ENCODE peak calls at places on chromosome 15, in ten cellular contexts. One of them, this sample, is unnamed.

GRCh38 chr15:78272776-78273175 is 8.4 kb downstream of the DNAJA4 start:
- DNase-seq in ovary: no peak
- DNase-seq in right lobe of liver: no peak
- DNase-seq in astrocyte of the spinal cord: no peak
- DNase-seq in kidney: no peak
- DNase-seq in heart right ventricle: no peak
- DNase-seq in IMR-90: no peak
- DNase-seq in colonic mucosa: no peak
- DNase-seq in GM06990: no peak
- DNase-seq in prostate gland: no peak
- DNase-seq in this sample: no peak

GRCh38 chr15:68559342-68560310 is 19.2 kb upstream of the CORO2B start:
- DNase-seq in right lobe of liver: peak; percentile 80
- DNase-seq in kidney: peak; percentile 91
- DNase-seq in GM06990: peak; percentile 74
- DNase-seq in IMR-90: peak; percentile 70
- DNase-seq in prostate gland: peak; percentile 47
- DNase-seq in astrocyte of the spinal cord: peak; percentile 72
- DNase-seq in colonic mucosa: peak; percentile 64
- DNase-seq in heart right ventricle: peak; percentile 76
- DNase-seq in ovary: peak; percentile 85
- DNase-seq in this sample: peak; percentile 68

GRCh38 chr15:25659251-25659650 is 203.9 kb downstream of the ATP10A start:
- DNase-seq in heart right ventricle: no peak
- DNase-seq in IMR-90: no peak
- DNase-seq in astrocyte of the spinal cord: no peak
- DNase-seq in right lobe of liver: no peak
- DNase-seq in ovary: no peak
- DNase-seq in kidney: no peak
- DNase-seq in colonic mucosa: no peak
- DNase-seq in prostate gland: no peak
- DNase-seq in GM06990: no peak
- DNase-seq in this sample: no peak

GRCh38 chr15:84099181-84099580 is 136.4 kb upstream of the GOLGA6L4 start:
- DNase-seq in right lobe of liver: no peak
- DNase-seq in kidney: no peak
- DNase-seq in colonic mucosa: no peak
- DNase-seq in ovary: no peak
- DNase-seq in IMR-90: no peak
- DNase-seq in heart right ventricle: peak; percentile 14
- DNase-seq in astrocyte of the spinal cord: peak; percentile 21
- DNase-seq in prostate gland: no peak
- DNase-seq in GM06990: peak; percentile 19
- DNase-seq in this sample: peak; percentile 51

GRCh38 chr15:50257924-50258323 is 7.6 kb downstream of the HDC start:
- DNase-seq in IMR-90: peak; percentile 77
- DNase-seq in kidney: no peak
- DNase-seq in colonic mucosa: no peak
- DNase-seq in prostate gland: no peak
- DNase-seq in right lobe of liver: no peak
- DNase-seq in astrocyte of the spinal cord: peak; percentile 27
- DNase-seq in GM06990: no peak
- DNase-seq in heart right ventricle: no peak
- DNase-seq in ovary: no peak
- DNase-seq in this sample: no peak

GRCh38 chr15:99930696-99931095 is 197.5 kb upstream of the LYSMD4 start:
- DNase-seq in astrocyte of the spinal cord: no peak
- DNase-seq in kidney: no peak
- DNase-seq in heart right ventricle: no peak
- DNase-seq in prostate gland: no peak
- DNase-seq in GM06990: no peak
- DNase-seq in right lobe of liver: no peak
- DNase-seq in IMR-90: no peak
- DNase-seq in ovary: no peak
- DNase-seq in colonic mucosa: no peak
- DNase-seq in this sample: no peak

GRCh38 chr15:71547066-71547465 is 263.3 kb upstream of the NR2E3 start:
- DNase-seq in astrocyte of the spinal cord: peak; percentile 25
- DNase-seq in kidney: peak; percentile 77
- DNase-seq in ovary: no peak
- DNase-seq in prostate gland: peak; percentile 75
- DNase-seq in colonic mucosa: no peak
- DNase-seq in GM06990: no peak
- DNase-seq in IMR-90: no peak
- DNase-seq in right lobe of liver: no peak
- DNase-seq in heart right ventricle: peak; percentile 29
- DNase-seq in this sample: no peak

GRCh38 chr15:96217983-96218382 is 112.5 kb upstream of the NR2F2 start:
- DNase-seq in heart right ventricle: no peak
- DNase-seq in right lobe of liver: no peak
- DNase-seq in kidney: no peak
- DNase-seq in astrocyte of the spinal cord: no peak
- DNase-seq in GM06990: no peak
- DNase-seq in prostate gland: no peak
- DNase-seq in ovary: no peak
- DNase-seq in colonic mucosa: no peak
- DNase-seq in IMR-90: no peak
- DNase-seq in this sample: no peak

GRCh38 chr15:101813803-101814534 is 2.0 kb downstream of the OR4F15 start:
- DNase-seq in ovary: no peak
- DNase-seq in astrocyte of the spinal cord: no peak
- DNase-seq in prostate gland: no peak
- DNase-seq in IMR-90: peak; percentile 88
- DNase-seq in kidney: no peak
- DNase-seq in GM06990: no peak
- DNase-seq in colonic mucosa: no peak
- DNase-seq in heart right ventricle: no peak
- DNase-seq in right lobe of liver: no peak
- DNase-seq in this sample: no peak

GRCh38 chr15:70061086-70061370 is 36.7 kb downstream of the TLE3 start:
- DNase-seq in colonic mucosa: no peak
- DNase-seq in astrocyte of the spinal cord: no peak
- DNase-seq in prostate gland: no peak
- DNase-seq in heart right ventricle: no peak
- DNase-seq in kidney: no peak
- DNase-seq in right lobe of liver: no peak
- DNase-seq in IMR-90: no peak
- DNase-seq in ovary: no peak
- DNase-seq in GM06990: no peak
- DNase-seq in this sample: no peak

GRCh38 chr15:92118936-92119325 is 265.4 kb downstream of the SLCO3A1 start:
- DNase-seq in ovary: no peak
- DNase-seq in right lobe of liver: no peak
- DNase-seq in kidney: no peak
- DNase-seq in colonic mucosa: no peak
- DNase-seq in IMR-90: no peak
- DNase-seq in prostate gland: no peak
- DNase-seq in heart right ventricle: no peak
- DNase-seq in astrocyte of the spinal cord: no peak
- DNase-seq in GM06990: no peak
- DNase-seq in this sample: no peak

GRCh38 chr15:92116320-92116719 is 262.8 kb downstream of the SLCO3A1 start:
- DNase-seq in heart right ventricle: no peak
- DNase-seq in ovary: no peak
- DNase-seq in GM06990: no peak
- DNase-seq in colonic mucosa: no peak
- DNase-seq in prostate gland: no peak
- DNase-seq in astrocyte of the spinal cord: no peak
- DNase-seq in right lobe of liver: no peak
- DNase-seq in IMR-90: no peak
- DNase-seq in kidney: no peak
- DNase-seq in this sample: no peak

GRCh38 chr15:92120082-92120481 is 266.6 kb downstream of the SLCO3A1 start:
- DNase-seq in GM06990: no peak
- DNase-seq in prostate gland: no peak
- DNase-seq in IMR-90: no peak
- DNase-seq in kidney: no peak
- DNase-seq in colonic mucosa: no peak
- DNase-seq in heart right ventricle: no peak
- DNase-seq in astrocyte of the spinal cord: no peak
- DNase-seq in right lobe of liver: no peak
- DNase-seq in ovary: no peak
- DNase-seq in this sample: no peak

GRCh38 chr15:92117301-92117731 is 263.8 kb downstream of the SLCO3A1 start:
- DNase-seq in prostate gland: peak; percentile 42
- DNase-seq in ovary: no peak
- DNase-seq in astrocyte of the spinal cord: no peak
- DNase-seq in heart right ventricle: peak; percentile 7
- DNase-seq in colonic mucosa: no peak
- DNase-seq in right lobe of liver: peak; percentile 70
- DNase-seq in IMR-90: no peak
- DNase-seq in kidney: no peak
- DNase-seq in GM06990: no peak
- DNase-seq in this sample: no peak

DNA sequence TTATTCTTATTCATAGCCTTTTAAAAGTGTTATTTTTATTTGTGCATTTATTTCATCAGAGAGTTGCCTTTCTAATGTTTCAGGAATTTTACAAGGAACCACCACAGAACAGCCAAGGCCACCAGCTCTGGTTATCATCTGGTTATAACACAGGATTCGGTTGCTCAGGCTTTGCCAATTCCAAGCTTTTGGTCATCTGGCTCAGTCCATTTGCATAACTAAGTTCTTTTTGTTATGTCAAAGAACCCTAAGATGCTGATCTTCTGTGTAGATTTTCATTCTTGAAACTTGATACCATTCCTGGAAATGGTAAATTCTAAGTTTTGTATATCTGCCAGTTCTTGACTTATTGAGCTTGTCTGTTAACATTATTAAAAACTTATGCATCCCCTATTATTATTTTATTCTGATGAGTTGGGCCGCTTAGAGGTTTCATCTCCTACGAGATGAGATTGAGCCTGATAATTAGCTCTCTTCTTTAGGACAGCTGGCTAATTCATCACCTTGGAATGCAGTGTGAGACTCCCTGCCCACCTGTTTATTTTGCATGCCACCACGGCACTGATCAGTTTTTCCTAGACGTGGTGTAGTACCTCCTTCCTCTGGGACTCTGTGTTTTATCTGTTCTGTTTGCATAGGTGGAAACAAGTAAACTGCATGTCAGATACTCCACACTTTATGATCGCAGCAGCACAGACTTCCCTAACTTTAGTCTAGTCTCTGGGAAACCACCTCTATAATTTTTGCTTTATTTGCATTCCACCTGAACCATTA is 264.8 kb downstream of the SLCO3A1 start:
- DNase-seq in prostate gland: no peak
- DNase-seq in GM06990: no peak
- DNase-seq in ovary: no peak
- DNase-seq in right lobe of liver: no peak
- DNase-seq in IMR-90: peak; percentile 39
- DNase-seq in kidney: no peak
- DNase-seq in colonic mucosa: no peak
- DNase-seq in astrocyte of the spinal cord: peak; percentile 22
- DNase-seq in heart right ventricle: no peak
- DNase-seq in this sample: no peak
- H3K4me3 ChIP-seq in prostate gland: no peak overlapping the region
- H3K4me3 ChIP-seq in GM06990: no peak overlapping the region
- H3K4me3 ChIP-seq in ovary: no peak overlapping the region
- H3K4me3 ChIP-seq in right lobe of liver: no peak overlapping the region
- H3K4me3 ChIP-seq in IMR-90: no peak overlapping the region
- H3K4me3 ChIP-seq in kidney: no peak overlapping the region
- H3K4me3 ChIP-seq in colonic mucosa: no peak overlapping the region
- H3K4me3 ChIP-seq in astrocyte of the spinal cord: no peak overlapping the region
- H3K4me3 ChIP-seq in heart right ventricle: no peak overlapping the region
- H3K4me3 ChIP-seq in this sample: no peak overlapping the region

GRCh38 chr15:58442122-58442521 is 10.3 kb downstream of the LIPC start:
- DNase-seq in prostate gland: no peak
- DNase-seq in kidney: no peak
- DNase-seq in colonic mucosa: no peak
- DNase-seq in IMR-90: no peak
- DNase-seq in heart right ventricle: no peak
- DNase-seq in ovary: no peak
- DNase-seq in astrocyte of the spinal cord: no peak
- DNase-seq in right lobe of liver: peak; percentile 55
- DNase-seq in GM06990: no peak
- DNase-seq in this sample: no peak
- TF ChIP-seq CTCF in prostate gland: no peak
- TF ChIP-seq CTCF in kidney: no peak
- TF ChIP-seq CTCF in colonic mucosa: no peak
- TF ChIP-seq CTCF in IMR-90: no peak
- TF ChIP-seq CTCF in heart right ventricle: no peak
- TF ChIP-seq CTCF in ovary: no peak
- TF ChIP-seq CTCF in astrocyte of the spinal cord: no peak
- TF ChIP-seq CTCF in right lobe of liver: no peak
- TF ChIP-seq CTCF in GM06990: no peak
- TF ChIP-seq CTCF in this sample: no peak

DNA sequence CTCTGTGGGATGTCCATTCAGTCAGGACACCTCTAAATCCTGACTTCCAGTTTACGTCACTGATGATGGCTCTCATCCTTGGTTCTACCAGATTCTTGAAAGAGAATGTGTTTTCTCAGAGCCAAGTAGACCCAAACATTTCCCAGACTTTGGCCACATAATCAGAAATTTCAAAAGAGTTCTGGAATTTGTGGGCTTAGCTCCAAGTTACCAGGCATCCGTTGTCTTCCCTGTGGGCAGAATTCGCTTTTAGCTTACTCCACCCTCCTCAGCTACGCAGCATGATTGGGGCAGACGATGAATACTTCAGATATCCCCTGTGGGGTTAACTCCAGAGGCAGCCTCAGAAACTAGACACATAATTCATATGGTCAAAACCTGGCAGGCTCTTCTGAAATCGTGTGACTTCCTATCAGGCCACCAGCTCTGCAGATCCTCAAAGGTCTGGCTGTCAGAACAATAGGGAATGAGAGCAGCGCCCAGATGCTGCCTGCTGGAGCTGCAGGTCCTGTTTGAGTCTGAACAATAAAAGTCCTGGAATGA is 30.6 kb downstream of the CRTC3 start:
- DNase-seq in IMR-90: peak; percentile 96
- DNase-seq in right lobe of liver: no peak
- DNase-seq in prostate gland: peak; percentile 49
- DNase-seq in ovary: peak; percentile 44
- DNase-seq in GM06990: no peak
- DNase-seq in colonic mucosa: peak; percentile 40
- DNase-seq in astrocyte of the spinal cord: peak; percentile 94
- DNase-seq in heart right ventricle: peak; percentile 72
- DNase-seq in kidney: no peak
- DNase-seq in this sample: no peak
- H3K4me3 ChIP-seq in IMR-90: no peak overlapping the region
- H3K4me3 ChIP-seq in right lobe of liver: no peak overlapping the region
- H3K4me3 ChIP-seq in prostate gland: no peak overlapping the region
- H3K4me3 ChIP-seq in ovary: no peak overlapping the region
- H3K4me3 ChIP-seq in GM06990: no peak overlapping the region
- H3K4me3 ChIP-seq in colonic mucosa: no peak overlapping the region
- H3K4me3 ChIP-seq in astrocyte of the spinal cord: no peak overlapping the region
- H3K4me3 ChIP-seq in heart right ventricle: no peak overlapping the region
- H3K4me3 ChIP-seq in kidney: no peak overlapping the region
- H3K4me3 ChIP-seq in this sample: no peak overlapping the region

GRCh38 chr15:35379972-35380371 is 166.0 kb downstream of the DPH6 start:
- DNase-seq in ovary: no peak
- DNase-seq in heart right ventricle: no peak
- DNase-seq in GM06990: no peak
- DNase-seq in astrocyte of the spinal cord: no peak
- DNase-seq in right lobe of liver: no peak
- DNase-seq in colonic mucosa: no peak
- DNase-seq in prostate gland: no peak
- DNase-seq in kidney: no peak
- DNase-seq in IMR-90: no peak
- DNase-seq in this sample: no peak

GRCh38 chr15:35381328-35381727 is 164.6 kb downstream of the DPH6 start:
- DNase-seq in prostate gland: no peak
- DNase-seq in heart right ventricle: no peak
- DNase-seq in kidney: no peak
- DNase-seq in colonic mucosa: no peak
- DNase-seq in ovary: no peak
- DNase-seq in IMR-90: no peak
- DNase-seq in right lobe of liver: no peak
- DNase-seq in astrocyte of the spinal cord: no peak
- DNase-seq in GM06990: no peak
- DNase-seq in this sample: no peak

GRCh38 chr15:35383511-35383910 is 162.5 kb downstream of the DPH6 start:
- DNase-seq in ovary: no peak
- DNase-seq in prostate gland: no peak
- DNase-seq in colonic mucosa: no peak
- DNase-seq in kidney: no peak
- DNase-seq in GM06990: no peak
- DNase-seq in right lobe of liver: no peak
- DNase-seq in astrocyte of the spinal cord: no peak
- DNase-seq in heart right ventricle: no peak
- DNase-seq in IMR-90: no peak
- DNase-seq in this sample: no peak
- TF ChIP-seq CTCF in ovary: no peak
- TF ChIP-seq CTCF in prostate gland: no peak
- TF ChIP-seq CTCF in colonic mucosa: no peak
- TF ChIP-seq CTCF in kidney: no peak
- TF ChIP-seq CTCF in GM06990: no peak
- TF ChIP-seq CTCF in right lobe of liver: no peak
- TF ChIP-seq CTCF in astrocyte of the spinal cord: no peak
- TF ChIP-seq CTCF in heart right ventricle: no peak
- TF ChIP-seq CTCF in IMR-90: no peak
- TF ChIP-seq CTCF in this sample: no peak